ENCODE peak calls at places on chromosomes 3 and 15, in five cellular contexts. I is endothelial cell of umbilical vein, X is A549, K is WTC11, E is GM12878. Y is an unnamed sample.

GRCh38 chr15:33145447-33145846 is 49.1 kb downstream of the FMN1 start:
- DNase-seq in I (no peak), X (no peak), K (no peak), E (no peak), Y (no peak)

GRCh38 chr3:48476426-48477053 is 27.4 kb downstream of the SHISA5 start:
- DNase-seq in I (no peak), X (no peak), K (no peak), E (no peak), Y (no peak)

GRCh38 chr3:55327131-55327920 is 159.8 kb downstream of the WNT5A start:
- DNase-seq in I (no peak), X (no peak), K (no peak), E (no peak), Y (no peak)

GRCh38 chr3:99714575-99714974 is 76.2 kb downstream of the COL8A1 start:
- DNase-seq in I (no peak), X (no peak), K (no peak), E (no peak), Y (no peak)

GRCh38 chr3:18656410-18656809 is 231.3 kb upstream of the SATB1 start:
- DNase-seq in I (no peak), X (no peak), K (no peak), E (no peak), Y (no peak)

GRCh38 chr3:157794771-157795170 is 291.6 kb upstream of the VEPH1 start:
- DNase-seq in I (no peak), X (no peak), K (no peak), E (no peak), Y (no peak)

GRCh38 chr3:51708216-51708845 is 1.5 kb downstream of the GRM2 start:
- DNase-seq in I (no peak), X (no peak), K (peak), E (no peak), Y (no peak)

GRCh38 chr15:40090774-40091455 is 17.8 kb downstream of the BMF start:
- DNase-seq in I (no peak), X (no peak), K (no peak), E (no peak), Y (no peak)

GRCh38 chr3:78659386-78659987 is 1108.3 kb downstream of the ROBO1 start:
- DNase-seq in I (peak), X (no peak), K (no peak), E (no peak), Y (peak)

GRCh38 chr3:114756506-114757279 is 390.4 kb downstream of the ZBTB20 start:
- DNase-seq in I (no peak), X (no peak), K (no peak), E (no peak), Y (no peak)

GRCh38 chr3:16801223-16801622 is 83.5 kb upstream of the PLCL2 start:
- DNase-seq in I (no peak), X (no peak), K (no peak), E (no peak), Y (peak)

GRCh38 chr3:168398371-168399030 is 302.8 kb upstream of the GOLIM4 start:
- DNase-seq in I (no peak), X (no peak), K (no peak), E (no peak), Y (no peak)

GRCh38 chr3:176939022-176939817 is 258.1 kb downstream of the TBL1XR1 start:
- DNase-seq in I (peak), X (peak), K (peak), E (peak), Y (peak)

GRCh38 chr3:102336130-102336529 is 98.7 kb upstream of the ZPLD1 start:
- DNase-seq in I (no peak), X (no peak), K (no peak), E (no peak), Y (no peak)
- TF ChIP-seq MAX in I (no peak), X (no peak), K (no peak), E (no peak), Y (no peak)

DNA sequence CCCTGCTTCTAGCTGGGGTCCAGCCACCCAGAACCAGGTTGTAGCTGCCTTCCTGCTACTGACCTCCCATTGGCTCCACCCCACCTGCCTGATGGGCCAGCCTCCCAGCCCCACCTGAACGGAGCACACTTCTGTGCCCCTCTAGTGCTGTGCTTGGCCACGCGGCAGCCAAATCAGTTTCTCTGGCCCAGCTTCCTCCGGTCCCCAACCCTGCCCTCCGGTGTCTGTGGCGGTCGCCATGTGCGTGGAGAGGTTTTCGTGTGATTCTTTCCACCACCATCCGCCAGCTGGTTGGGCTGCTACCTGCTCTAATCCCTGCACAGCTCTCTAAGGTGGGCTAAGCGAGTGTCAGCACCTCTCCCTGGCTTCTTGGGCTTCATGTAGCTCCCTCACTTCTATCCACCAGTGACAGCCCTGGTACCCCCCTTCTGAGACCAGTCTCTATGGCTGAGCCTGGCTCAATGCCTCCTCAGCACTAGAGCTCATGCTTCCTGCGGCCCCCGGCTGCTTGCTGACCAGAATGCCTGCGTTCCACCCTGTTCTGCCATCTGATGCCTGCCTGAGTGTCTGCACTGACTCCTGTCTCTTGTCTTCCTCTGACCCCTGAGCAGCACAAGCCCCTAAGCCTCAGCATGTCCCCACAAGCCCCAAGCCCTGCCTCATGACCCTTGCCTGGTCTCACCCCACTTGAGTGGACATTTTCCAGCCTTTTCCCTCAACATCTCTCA is 23.2 kb upstream of the MAGEF1 start:
- DNase-seq in I (no peak), X (no peak), K (no peak), E (no peak), Y (no peak)
- TF ChIP-seq MAX in I (no peak), X (no peak), K (no peak), E (no peak), Y (no peak)

GRCh38 chr15:69161878-69162213 is 1.4 kb downstream of the GLCE start:
- DNase-seq in I (peak), X (no peak), K (no peak), E (no peak), Y (no peak)

GRCh38 chr15:69165637-69166025 is 5.2 kb downstream of the GLCE start:
- DNase-seq in I (no peak), X (no peak), K (no peak), E (no peak), Y (no peak)

GRCh38 chr15:69164807-69165636 is 4.6 kb downstream of the GLCE start:
- DNase-seq in I (peak), X (no peak), K (no peak), E (no peak), Y (no peak)

GRCh38 chr15:69160976-69161877 is 792 bp downstream of the GLCE start:
- DNase-seq in I (no peak), X (peak), K (peak), E (no peak), Y (peak)

GRCh38 chr15:69163124-69163669 is 2.8 kb downstream of the GLCE start:
- DNase-seq in I (no peak), X (no peak), K (no peak), E (no peak), Y (no peak)
- TF ChIP-seq MAX in I (no peak), X (no peak), K (no peak), E (no peak), Y (no peak)

GRCh38 chr3:129047553-129047839 is 13.1 kb upstream of the GP9 start:
- DNase-seq in I (no peak), X (no peak), K (no peak), E (no peak), Y (no peak)
- TF ChIP-seq MAX in I (no peak), X (no peak), K (no peak), E (no peak), Y (no peak)

GRCh38 chr3:73547427-73548036 is 77.2 kb downstream of the PDZRN3 start:
- DNase-seq in I (no peak), X (no peak), K (no peak), E (no peak), Y (peak)
- TF ChIP-seq MAX in I (no peak), X (no peak), K (no peak), E (no peak), Y (no peak)